ENCODE peak calls at places on chromosomes 1 and 21, in six cellular contexts. I is H1, Z is GM12891, S is K562, O is HepG2, C is GM12878. M is an unnamed sample.

GRCh38 chr1:192967211-192967877 is 91.8 kb downstream of the UCHL5 start:
- DNase-seq in I (no peak), Z (no peak), S (no peak), O (no peak), C (no peak), M (no peak)

GRCh38 chr1:220908757-220909156 is 29.5 kb downstream of the HLX start:
- DNase-seq in I (no peak), Z (no peak), S (peak; percentile 37), O (no peak), C (no peak), M (no peak)

GRCh38 chr1:47635597-47635996 is 197.8 kb downstream of the FOXD2 start:
- DNase-seq in I (no peak), Z (no peak), S (no peak), O (no peak), C (no peak), M (no peak)

GRCh38 chr1:56436912-56437403 is 142.4 kb downstream of the PLPP3 start:
- DNase-seq in I (peak; percentile 59), Z (no peak), S (no peak), O (peak; percentile 93), C (no peak), M (no peak)

GRCh38 chr1:59314776-59315528 is 18.1 kb downstream of the FGGY start:
- DNase-seq in I (no peak), Z (no peak), S (no peak), O (no peak), C (no peak), M (no peak)

GRCh38 chr21:16942703-16943102 is 570.1 kb upstream of the CXADR start:
- DNase-seq in I (peak; percentile 43), Z (no peak), S (no peak), O (peak; percentile 35), C (no peak), M (no peak)

GRCh38 chr1:110390096-110390495 is 730 bp downstream of the SLC16A4 start:
- DNase-seq in I (no peak), Z (no peak), S (no peak), O (no peak), C (no peak), M (no peak)

GRCh38 chr1:63148825-63149645 is 173.3 kb upstream of the FOXD3 start:
- DNase-seq in I (peak; percentile 21), Z (peak; percentile 3), S (peak; percentile 23), O (peak; percentile 32), C (no peak), M (no peak)

GRCh38 chr1:235295902-235296350 is 32.1 kb downstream of the ARID4B start:
- DNase-seq in I (no peak), Z (no peak), S (no peak), O (peak; percentile 92), C (no peak), M (no peak)

GRCh38 chr1:85652327-85652726 is 55.9 kb downstream of the ZNHIT6 start:
- DNase-seq in I (no peak), Z (no peak), S (no peak), O (no peak), C (no peak), M (no peak)

DNA sequence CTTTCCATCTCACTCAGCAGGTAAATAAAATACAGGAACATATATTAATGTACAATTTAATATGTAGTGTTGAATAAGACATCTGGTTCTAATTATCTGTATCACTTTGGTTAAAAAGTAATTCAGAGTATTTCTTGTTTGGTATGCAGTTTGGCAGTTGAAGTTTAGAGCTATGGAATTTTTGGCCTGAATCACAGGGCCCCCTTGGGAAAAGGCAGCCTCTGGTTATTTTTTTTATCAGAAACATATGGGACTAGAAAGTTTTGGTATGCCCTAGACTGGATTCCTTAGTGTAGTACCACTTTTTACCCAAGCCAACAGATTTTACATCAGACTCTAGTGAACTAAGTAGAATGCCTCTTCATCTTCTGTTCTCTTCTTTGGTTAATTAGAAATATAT is 26.4 kb downstream of the CNST start:
- DNase-seq in I (no peak), Z (no peak), S (no peak), O (no peak), C (no peak), M (no peak)
- TF ChIP-seq POLR2AphosphoS5 in I (no peak), Z (no peak), S (no peak), O (no peak), C (no peak), M (no peak)

DNA sequence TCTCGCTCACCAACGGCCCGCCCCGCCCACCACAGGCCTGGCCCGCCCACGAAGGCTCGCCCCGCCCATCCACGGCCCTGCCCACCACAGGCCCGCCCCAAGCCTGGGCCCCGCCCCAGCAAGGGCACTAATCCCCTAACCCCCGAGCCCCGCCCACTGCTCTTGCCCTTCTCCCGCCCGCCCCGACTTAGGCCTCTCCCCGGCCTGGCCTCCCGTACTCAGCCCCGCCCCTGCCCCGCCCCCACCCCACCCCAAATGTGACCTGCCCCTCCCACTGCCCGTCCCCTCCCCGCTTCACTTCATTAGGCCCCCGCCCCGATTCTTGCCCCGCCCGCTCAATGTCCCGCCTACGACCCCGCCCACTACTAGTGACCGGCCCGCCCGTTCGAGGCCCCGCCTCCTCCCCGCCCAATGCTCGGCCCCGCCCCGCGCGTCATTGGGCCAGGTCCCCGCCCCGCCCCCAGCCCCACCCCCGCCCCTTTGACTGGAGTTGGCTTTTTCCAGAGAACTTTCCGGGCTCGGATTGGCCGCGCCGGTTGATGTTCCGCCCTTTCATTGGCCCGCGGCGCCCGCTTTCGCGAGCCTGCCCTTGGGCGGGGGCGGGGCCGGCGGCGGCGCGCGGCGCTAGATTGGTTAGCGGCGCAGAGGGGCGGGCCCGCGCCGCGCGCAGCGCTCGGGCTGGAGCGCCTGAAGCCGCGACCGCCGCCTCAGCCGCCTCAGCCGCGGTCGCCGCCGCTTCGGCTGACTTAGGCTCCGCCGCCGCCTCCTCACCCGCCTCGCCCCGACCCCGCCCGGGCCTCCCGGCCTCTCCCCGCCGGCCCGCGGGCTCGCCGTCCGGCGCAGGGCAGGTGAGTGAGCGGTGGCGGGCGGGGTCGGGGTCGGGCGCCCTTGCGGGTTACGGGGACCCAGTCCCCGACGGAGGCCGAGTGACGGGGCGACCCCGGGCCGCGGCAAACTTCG is at the start of gene PCBP3:
- DNase-seq in I (peak; percentile 86), Z (peak; percentile 89), S (peak; percentile 98), O (no peak), C (peak; percentile 66), M (peak; percentile 67)
- TF ChIP-seq POLR2A in I (no peak), Z (no peak), S (no peak), O (no peak), C (peak; percentile 65), M (peak; percentile 47)

DNA sequence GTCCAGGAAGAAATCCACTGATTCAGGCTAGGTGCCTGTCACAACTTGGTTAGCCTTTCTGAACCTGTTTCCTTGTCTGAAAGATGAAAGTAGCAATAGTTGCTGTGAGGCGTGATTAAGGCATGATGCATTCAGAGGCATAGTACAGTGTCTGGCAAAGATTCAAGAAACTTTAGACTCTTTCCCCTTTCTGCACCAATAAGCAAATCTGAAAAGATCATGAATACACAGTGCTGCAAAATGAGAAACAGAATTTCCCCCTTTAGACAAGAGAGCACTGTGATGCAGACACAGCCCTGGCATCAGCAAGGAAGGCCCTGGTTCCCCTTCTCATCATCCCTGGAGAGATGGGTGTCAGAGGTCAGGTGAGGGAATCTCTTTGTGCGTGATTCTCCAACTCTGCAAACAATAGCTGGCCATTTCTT is 41.9 kb downstream of the ITPKB start:
- DNase-seq in I (no peak), Z (no peak), S (no peak), O (no peak), C (peak; percentile 67), M (no peak)
- TF ChIP-seq TAF1 in I (no peak), Z (no peak), S (no peak), O (no peak), C (no peak), M (no peak)

GRCh38 chr1:92961131-92961895 is at the start of gene DIPK1A:
- DNase-seq in I (no peak), Z (peak; percentile 59), S (peak; percentile 90), O (peak; percentile 50), C (no peak), M (peak; percentile 68)

GRCh38 chr1:92958203-92958970 is 2.9 kb downstream of the DIPK1A start:
- DNase-seq in I (no peak), Z (no peak), S (no peak), O (peak; percentile 62), C (no peak), M (no peak)

GRCh38 chr1:92960395-92961130 is 699 bp downstream of the DIPK1A start:
- DNase-seq in I (no peak), Z (peak; percentile 40), S (peak; percentile 66), O (peak; percentile 81), C (peak; percentile 72), M (peak; percentile 53)

GRCh38 chr1:92965003-92965402 is 3.7 kb upstream of the DIPK1A start:
- DNase-seq in I (no peak), Z (no peak), S (no peak), O (no peak), C (no peak), M (no peak)

GRCh38 chr1:92961896-92962752 is 862 bp upstream of the DIPK1A start:
- DNase-seq in I (no peak), Z (peak; percentile 41), S (peak; percentile 18), O (peak; percentile 22), C (peak; percentile 82), M (peak; percentile 42)
- TF ChIP-seq POLR2AphosphoS5 in I (no peak), Z (no peak), S (no peak), O (no peak), C (peak; percentile 60), M (no peak)

GRCh38 chr1:27009601-27010197 is 3.0 kb downstream of the TENT5B start:
- DNase-seq in I (no peak), Z (no peak), S (no peak), O (no peak), C (no peak), M (no peak)
- TF ChIP-seq POLR2A in I (no peak), Z (no peak), S (no peak), O (no peak), C (no peak), M (no peak)

GRCh38 chr1:8554956-8555534 is 237.1 kb downstream of the SLC45A1 start:
- DNase-seq in I (no peak), Z (no peak), S (no peak), O (no peak), C (no peak), M (no peak)
- TF ChIP-seq TAF1 in I (no peak), Z (no peak), S (no peak), O (no peak), C (no peak), M (no peak)

GRCh38 chr1:21961337-21961736 is 15.5 kb upstream of the CELA3B start:
- DNase-seq in I (no peak), Z (no peak), S (no peak), O (no peak), C (no peak), M (no peak)

GRCh38 chr1:21955474-21956281 is 18.6 kb upstream of the HSPG2 start:
- DNase-seq in I (no peak), Z (no peak), S (no peak), O (no peak), C (no peak), M (no peak)

GRCh38 chr1:21952806-21953514 is 15.8 kb upstream of the HSPG2 start:
- DNase-seq in I (no peak), Z (no peak), S (no peak), O (no peak), C (no peak), M (no peak)

GRCh38 chr1:21955058-21955457 is 17.9 kb upstream of the HSPG2 start:
- DNase-seq in I (no peak), Z (no peak), S (no peak), O (no peak), C (no peak), M (no peak)

GRCh38 chr1:21956720-21957552 is 19.8 kb upstream of the HSPG2 start:
- DNase-seq in I (no peak), Z (no peak), S (peak; percentile 45), O (no peak), C (no peak), M (no peak)
- TF ChIP-seq POLR2AphosphoS5 in I (no peak), Z (no peak), S (no peak), O (no peak), C (no peak), M (no peak)

GRCh38 chr1:100440075-100440809 is 87.9 kb downstream of the CDC14A start:
- DNase-seq in I (no peak), Z (no peak), S (peak; percentile 71), O (peak; percentile 2), C (no peak), M (no peak)
- TF ChIP-seq POLR2A in I (no peak), Z (no peak), S (no peak), O (no peak), C (no peak), M (no peak)